ENCODE peak calls at places on chromosomes 7 and 10, in seven cellular contexts. T is Panc1; U is IMR-90; Q is brain microvascular endothelial cell; E is naive thymus-derived CD4-positive, alpha-beta T cell; D is RWPE1; I is GM23248. V is an unnamed sample.

GRCh38 chr10:15316877-15317464 is 54.1 kb downstream of the FAM171A1 start:
- DNase-seq in U (no peak), Q (no peak), D (no peak), T (no peak), I (no peak), E (no peak), V (no peak)

GRCh38 chr7:130205084-130205947 is at the start of gene TMEM209:
- DNase-seq in D (peak), U (peak), Q (peak), T (peak), I (peak), E (peak), V (peak)

GRCh38 chr7:113374924-113375323 is 256.6 kb upstream of the SMIM30 start:
- DNase-seq in D (no peak), I (no peak), Q (no peak), E (no peak), U (no peak), T (no peak), V (no peak)

GRCh38 chr7:158103378-158103777 is 484.2 kb downstream of the PTPRN2 start:
- DNase-seq in T (no peak), D (no peak), I (no peak), E (no peak), U (no peak), Q (no peak), V (no peak)

GRCh38 chr7:142894886-142895593 is 9.5 kb upstream of the TRPV6 start:
- DNase-seq in D (no peak), E (no peak), U (no peak), I (no peak), T (no peak), Q (no peak), V (no peak)

GRCh38 chr10:10796774-10797415 is 220.8 kb upstream of the CELF2 start:
- DNase-seq in T (no peak), D (no peak), U (peak), I (peak), E (no peak), Q (peak), V (peak)

GRCh38 chr7:34165927-34166550 is 260.7 kb downstream of the BMPER start:
- DNase-seq in I (peak), U (peak), Q (peak), E (no peak), T (no peak), D (no peak), V (no peak)

GRCh38 chr10:49260636-49261296 is 38.2 kb upstream of the C10orf71 start:
- DNase-seq in U (no peak), T (no peak), D (no peak), E (no peak), Q (no peak), I (no peak), V (no peak)

GRCh38 chr7:1741751-1742554 is 71.9 kb downstream of the ELFN1 start:
- DNase-seq in I (no peak), U (no peak), E (no peak), Q (no peak), D (no peak), T (no peak), V (no peak)

GRCh38 chr10:72889391-72889831 is 4.1 kb upstream of the OIT3 start:
- DNase-seq in U (peak), D (peak), T (no peak), Q (no peak), E (no peak), I (peak), V (peak)

GRCh38 chr10:120221873-120222485 is 235.0 kb upstream of the PLPP4 start:
- DNase-seq in E (no peak), T (peak), I (peak), Q (peak), U (no peak), D (peak), V (no peak)

GRCh38 chr7:44201813-44202212 is 1.0 kb downstream of the YKT6 start:
- DNase-seq in U (peak), T (no peak), Q (peak), I (peak), E (no peak), D (peak), V (no peak)

GRCh38 chr10:71753960-71754505 is 19.3 kb downstream of the VSIR start:
- DNase-seq in Q (no peak), I (no peak), U (no peak), D (no peak), T (no peak), E (no peak), V (no peak)

GRCh38 chr10:71756441-71757191 is 16.7 kb downstream of the VSIR start:
- DNase-seq in E (peak), D (no peak), I (no peak), T (no peak), Q (no peak), U (no peak), V (no peak)

GRCh38 chr10:71754562-71754961 is 18.8 kb downstream of the VSIR start:
- DNase-seq in D (no peak), I (no peak), U (no peak), E (no peak), T (no peak), Q (no peak), V (no peak)

GRCh38 chr10:71753091-71753959 is 20.0 kb downstream of the VSIR start:
- DNase-seq in D (no peak), E (no peak), Q (no peak), T (no peak), U (no peak), I (no peak), V (no peak)

DNA sequence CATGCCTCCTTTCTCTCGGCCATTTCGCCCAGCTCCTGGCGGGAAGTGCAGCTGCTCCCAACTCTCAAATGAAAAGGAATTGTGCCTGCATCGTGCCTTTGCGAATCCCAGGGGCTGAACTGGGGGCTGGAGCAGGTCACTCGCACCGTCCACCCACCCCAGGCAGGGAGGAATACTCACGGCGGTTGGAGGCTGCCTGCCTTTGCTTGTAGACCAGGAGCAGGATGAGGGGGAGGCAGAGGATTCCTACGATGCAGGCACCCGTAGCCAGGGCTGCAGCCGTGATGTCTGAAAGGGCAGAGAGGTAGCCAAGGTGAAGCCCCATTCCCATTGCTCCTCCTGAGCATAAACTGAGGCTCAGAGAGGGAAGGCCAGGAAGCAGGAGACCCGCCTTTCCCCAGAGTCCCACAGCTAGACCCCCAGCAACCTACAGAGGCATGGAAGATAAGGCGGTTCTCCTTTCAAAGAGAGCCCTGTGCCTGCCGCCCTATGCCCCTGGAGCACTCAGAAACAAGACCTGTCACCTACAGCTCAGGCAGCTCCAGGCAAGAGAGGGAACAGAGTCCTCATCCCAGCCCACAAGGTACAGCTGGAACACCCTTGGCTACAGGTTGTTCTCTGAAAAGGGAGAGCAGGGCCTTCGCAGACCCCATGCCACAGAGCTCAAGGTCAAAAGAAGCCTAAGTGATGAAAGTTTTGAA is 18.0 kb downstream of the VSIR start:
- DNase-seq in T (no peak), Q (no peak), U (no peak), I (no peak), E (no peak), D (no peak), V (no peak)
- H3K27ac ChIP-seq in T (peak), Q (no peak), U (no peak), I (no peak), E (peak), D (no peak), V (no peak)

DNA sequence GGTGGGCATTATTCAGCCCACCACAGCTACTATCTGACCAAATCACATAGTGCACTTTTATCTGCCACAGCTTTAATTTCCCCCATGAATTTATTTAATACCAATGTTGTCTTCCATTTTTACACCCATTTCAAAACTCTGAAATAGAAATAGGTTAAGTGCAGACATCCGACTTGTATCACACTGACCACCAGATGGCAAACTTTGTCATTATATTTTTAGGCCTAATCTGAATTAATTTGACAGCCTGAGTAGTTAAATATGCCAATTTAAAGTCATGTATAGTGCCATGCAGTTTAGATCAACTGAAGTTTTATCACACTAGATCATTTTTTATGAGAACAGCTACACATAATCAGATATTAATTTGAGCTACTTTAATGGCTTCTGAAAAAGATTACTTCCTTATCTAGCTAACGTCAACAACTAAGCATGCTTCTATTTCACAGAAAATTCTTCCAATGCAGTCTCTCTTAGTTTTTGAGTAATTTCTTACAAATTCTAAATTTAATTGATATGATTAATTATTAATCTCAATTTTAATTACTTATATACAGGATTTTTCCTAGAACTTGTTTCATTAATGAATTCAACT is 566.4 kb downstream of the GFRA1 start:
- DNase-seq in E (no peak), D (peak), I (peak), T (peak), Q (peak), U (peak), V (no peak)
- H3K27ac ChIP-seq in E (no peak), D (no peak), I (no peak), T (no peak), Q (no peak), U (no peak), V (no peak)

DNA sequence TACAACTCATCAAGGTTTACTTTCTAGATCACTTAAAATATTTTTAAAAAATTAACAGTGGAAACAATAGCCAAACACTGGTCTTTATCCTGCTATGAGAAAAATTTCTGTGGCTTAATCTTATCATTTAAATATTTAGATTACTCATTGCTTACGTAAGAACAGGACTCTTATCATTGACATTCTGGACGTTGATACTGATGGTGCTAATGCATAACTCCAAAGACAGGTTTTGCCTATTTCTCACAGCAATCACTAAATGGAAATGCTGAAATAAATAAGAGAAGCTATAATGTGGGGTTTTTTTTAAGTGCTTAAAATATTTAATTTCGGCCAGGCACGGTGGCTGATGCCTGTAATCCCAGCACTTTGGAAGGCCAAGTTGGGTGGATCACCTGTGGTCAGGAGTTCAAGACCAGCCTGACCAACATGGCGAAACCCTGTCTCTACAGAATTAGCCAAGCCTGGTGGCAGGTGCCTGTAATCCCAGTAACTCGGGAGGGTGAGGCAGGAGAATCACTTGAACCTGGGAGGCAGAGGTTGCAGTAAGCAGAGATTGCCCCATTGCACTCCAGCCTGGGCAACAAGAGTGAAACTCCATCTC is 195.0 kb downstream of the HGF start:
- DNase-seq in D (no peak), Q (peak), E (no peak), U (peak), T (no peak), I (no peak), V (no peak)
- H3K27ac ChIP-seq in D (no peak), Q (peak), E (no peak), U (peak), T (no peak), I (no peak), V (no peak)

GRCh38 chr7:5442757-5443305 is 19.2 kb upstream of the TNRC18 start:
- DNase-seq in E (peak), T (no peak), D (no peak), U (no peak), Q (no peak), I (no peak), V (no peak)

GRCh38 chr7:5439572-5440496 is 16.2 kb upstream of the TNRC18 start:
- DNase-seq in U (no peak), E (peak), D (no peak), Q (no peak), I (no peak), T (no peak), V (no peak)

GRCh38 chr7:5441840-5442513 is 18.3 kb upstream of the TNRC18 start:
- DNase-seq in D (no peak), T (no peak), Q (no peak), I (no peak), U (no peak), E (peak), V (no peak)

GRCh38 chr7:5445991-5446594 is 22.5 kb upstream of the TNRC18 start:
- DNase-seq in Q (no peak), D (no peak), I (no peak), E (no peak), U (no peak), T (no peak), V (no peak)

GRCh38 chr7:5443678-5444077 is 20.0 kb upstream of the TNRC18 start:
- DNase-seq in U (no peak), D (no peak), Q (no peak), T (no peak), I (no peak), E (no peak), V (no peak)
- H3K27ac ChIP-seq in U (no peak), D (peak), Q (no peak), T (no peak), I (no peak), E (no peak), V (no peak)

GRCh38 chr7:151083824-151084160 is 499 bp upstream of the TMUB1 start:
- DNase-seq in D (no peak), T (no peak), Q (no peak), U (no peak), I (no peak), E (no peak), V (no peak)

GRCh38 chr7:151085691-151086620 is at the start of gene AGAP3:
- DNase-seq in D (peak), U (peak), Q (peak), E (peak), T (no peak), I (peak), V (no peak)

GRCh38 chr7:151086802-151087246 is 549 bp downstream of the AGAP3 start:
- DNase-seq in E (no peak), U (no peak), Q (no peak), T (no peak), D (no peak), I (peak), V (no peak)

GRCh38 chr7:151083071-151083823 is at the start of gene TMUB1:
- DNase-seq in Q (no peak), T (no peak), D (peak), U (peak), E (peak), I (peak), V (no peak)

DNA sequence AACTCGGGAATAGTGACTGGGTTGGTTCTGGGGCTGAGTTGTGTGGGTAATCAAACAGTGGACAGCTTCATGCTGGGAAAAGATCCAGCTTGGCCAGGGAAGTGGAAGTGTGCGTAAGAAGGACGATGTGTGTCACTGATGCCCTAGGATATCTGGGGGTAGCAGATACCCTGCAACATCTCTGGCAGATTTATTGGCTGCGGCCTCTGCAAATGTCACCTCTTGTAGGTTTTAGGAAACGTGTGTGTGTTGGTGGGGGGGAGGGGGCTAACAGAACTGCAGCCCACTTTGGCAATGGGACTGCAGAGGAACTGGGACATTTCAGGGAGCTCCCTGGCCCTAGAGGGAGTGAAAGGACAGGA is 965 bp upstream of the AGAP3 start:
- DNase-seq in U (no peak), D (no peak), I (no peak), E (no peak), Q (no peak), T (no peak), V (no peak)
- H3K27ac ChIP-seq in U (peak), D (peak), I (peak), E (peak), Q (no peak), T (peak), V (no peak)

GRCh38 chr10:75018873-75019272 is 92.6 kb upstream of the SAMD8 start:
- DNase-seq in D (no peak), I (no peak), U (no peak), E (no peak), T (no peak), Q (no peak), V (no peak)
- H3K27ac ChIP-seq in D (no peak), I (no peak), U (no peak), E (no peak), T (no peak), Q (no peak), V (no peak)

GRCh38 chr10:132592790-132593788 is 55.5 kb downstream of the INPP5A start:
- DNase-seq in T (no peak), U (no peak), Q (no peak), D (no peak), E (no peak), I (no peak), V (no peak)

GRCh38 chr10:132590094-132590751 is 52.6 kb downstream of the INPP5A start:
- DNase-seq in I (no peak), T (no peak), U (no peak), Q (no peak), E (no peak), D (no peak), V (no peak)

GRCh38 chr10:132589681-132590080 is 52.1 kb downstream of the INPP5A start:
- DNase-seq in Q (no peak), T (no peak), I (no peak), E (no peak), D (no peak), U (no peak), V (no peak)

GRCh38 chr10:132590752-132591121 is 53.1 kb downstream of the INPP5A start:
- DNase-seq in D (no peak), Q (no peak), T (no peak), I (no peak), U (no peak), E (no peak), V (no peak)

GRCh38 chr10:132591166-132591971 is 53.8 kb downstream of the INPP5A start:
- DNase-seq in I (peak), Q (peak), T (no peak), E (no peak), U (peak), D (peak), V (no peak)
- H3K27ac ChIP-seq in I (no peak), Q (peak), T (peak), E (no peak), U (no peak), D (peak), V (no peak)

GRCh38 chr7:151686826-151687225 is 167.1 kb upstream of the RHEB start:
- DNase-seq in I (peak), E (no peak), D (no peak), T (no peak), Q (no peak), U (no peak), V (no peak)
- H3K27ac ChIP-seq in I (peak), E (no peak), D (peak), T (peak), Q (peak), U (peak), V (peak)

GRCh38 chr10:80397014-80397413 is 11.3 kb upstream of the PRXL2A start:
- DNase-seq in Q (no peak), I (no peak), U (no peak), T (no peak), D (no peak), E (no peak), V (no peak)

GRCh38 chr10:80405035-80405434 is 3.3 kb upstream of the PRXL2A start:
- DNase-seq in E (no peak), Q (no peak), I (no peak), U (no peak), T (no peak), D (no peak), V (no peak)

GRCh38 chr10:80405636-80406035 is 2.7 kb upstream of the PRXL2A start:
- DNase-seq in E (no peak), Q (peak), T (no peak), D (no peak), U (peak), I (no peak), V (no peak)

GRCh38 chr10:80394358-80394916 is 13.9 kb upstream of the PRXL2A start:
- DNase-seq in Q (no peak), I (no peak), E (no peak), D (no peak), T (no peak), U (no peak), V (no peak)

GRCh38 chr10:80400136-80400804 is 8.1 kb upstream of the PRXL2A start:
- DNase-seq in I (no peak), U (no peak), D (no peak), Q (no peak), T (no peak), E (no peak), V (no peak)
- H3K27ac ChIP-seq in I (no peak), U (no peak), D (no peak), Q (no peak), T (no peak), E (no peak), V (no peak)